ENCODE peak calls at places on chromosomes 16 and 17, in five cellular contexts. One of them, this sample, is unnamed.

GRCh38 chr16:4361033-4361943 is 10.2 kb upstream of the PAM16 start:
- DNase-seq in GM23248: no peak
- DNase-seq in IMR-90: no peak
- DNase-seq in neural progenitor cell: no peak
- DNase-seq in mesendoderm: no peak
- DNase-seq in this sample: no peak

GRCh38 chr16:77212736-77213541 is 13.7 kb downstream of the SYCE1L start:
- DNase-seq in GM23248: peak; percentile 58
- DNase-seq in IMR-90: no peak
- DNase-seq in neural progenitor cell: peak; percentile 74
- DNase-seq in mesendoderm: peak; percentile 73
- DNase-seq in this sample: peak; percentile 47

GRCh38 chr17:51200295-51200694 is 34.1 kb downstream of the NME2 start:
- DNase-seq in GM23248: no peak
- DNase-seq in IMR-90: no peak
- DNase-seq in neural progenitor cell: no peak
- DNase-seq in mesendoderm: no peak
- DNase-seq in this sample: no peak

GRCh38 chr17:81003711-81004335 is 12.2 kb downstream of the CHMP6 start:
- DNase-seq in GM23248: peak; percentile 60
- DNase-seq in IMR-90: no peak
- DNase-seq in neural progenitor cell: peak; percentile 71
- DNase-seq in mesendoderm: no peak
- DNase-seq in this sample: no peak

GRCh38 chr16:77745972-77746371 is 23.7 kb downstream of the NUDT7 start:
- DNase-seq in GM23248: peak; percentile 39
- DNase-seq in IMR-90: peak; percentile 62
- DNase-seq in neural progenitor cell: no peak
- DNase-seq in mesendoderm: no peak
- DNase-seq in this sample: no peak

GRCh38 chr16:67871256-67871655 is 1.6 kb upstream of the EDC4 start:
- DNase-seq in GM23248: no peak
- DNase-seq in IMR-90: no peak
- DNase-seq in neural progenitor cell: no peak
- DNase-seq in mesendoderm: no peak
- DNase-seq in this sample: no peak

GRCh38 chr16:78504391-78504945 is 405.0 kb downstream of the WWOX start:
- DNase-seq in GM23248: peak; percentile 39
- DNase-seq in IMR-90: no peak
- DNase-seq in neural progenitor cell: no peak
- DNase-seq in mesendoderm: no peak
- DNase-seq in this sample: no peak

GRCh38 chr17:68514809-68515208 is 2.6 kb downstream of the PRKAR1A start:
- DNase-seq in GM23248: peak; percentile 69
- DNase-seq in IMR-90: peak; percentile 63
- DNase-seq in neural progenitor cell: no peak
- DNase-seq in mesendoderm: peak; percentile 11
- DNase-seq in this sample: peak; percentile 77

GRCh38 chr16:28823291-28823718 is 506 bp downstream of the ATXN2L start:
- DNase-seq in GM23248: peak; percentile 65
- DNase-seq in IMR-90: no peak
- DNase-seq in neural progenitor cell: peak; percentile 74
- DNase-seq in mesendoderm: no peak
- DNase-seq in this sample: no peak

GRCh38 chr16:6558133-6558532 is 774.5 kb upstream of the RBFOX1 start:
- DNase-seq in GM23248: no peak
- DNase-seq in IMR-90: no peak
- DNase-seq in neural progenitor cell: peak; percentile 76
- DNase-seq in mesendoderm: peak; percentile 79
- DNase-seq in this sample: no peak

GRCh38 chr17:79707931-79708891 is 22.5 kb upstream of the ENPP7 start:
- DNase-seq in GM23248: peak; percentile 53
- DNase-seq in IMR-90: peak; percentile 38
- DNase-seq in neural progenitor cell: peak; percentile 76
- DNase-seq in mesendoderm: peak; percentile 46
- DNase-seq in this sample: peak; percentile 25

GRCh38 chr16:87895641-87896141 is 26.4 kb upstream of the SLC7A5 start:
- DNase-seq in GM23248: peak; percentile 91
- DNase-seq in IMR-90: peak; percentile 52
- DNase-seq in neural progenitor cell: no peak
- DNase-seq in mesendoderm: no peak
- DNase-seq in this sample: peak; percentile 30

GRCh38 chr16:2095315-2095853 is 40.3 kb downstream of the PKD1 start:
- DNase-seq in GM23248: peak; percentile 65
- DNase-seq in IMR-90: peak; percentile 47
- DNase-seq in neural progenitor cell: no peak
- DNase-seq in mesendoderm: no peak
- DNase-seq in this sample: peak; percentile 17

GRCh38 chr17:64348666-64349065 is 42.0 kb downstream of the PECAM1 start:
- DNase-seq in GM23248: no peak
- DNase-seq in IMR-90: no peak
- DNase-seq in neural progenitor cell: no peak
- DNase-seq in mesendoderm: no peak
- DNase-seq in this sample: no peak

GRCh38 chr17:56707312-56708219 is 114.1 kb downstream of the NOG start:
- DNase-seq in GM23248: no peak
- DNase-seq in IMR-90: peak; percentile 65
- DNase-seq in neural progenitor cell: peak; percentile 63
- DNase-seq in mesendoderm: peak; percentile 94
- DNase-seq in this sample: no peak

GRCh38 chr17:79398441-79398840 is 212.4 kb downstream of the RBFOX3 start:
- DNase-seq in GM23248: no peak
- DNase-seq in IMR-90: no peak
- DNase-seq in neural progenitor cell: no peak
- DNase-seq in mesendoderm: no peak
- DNase-seq in this sample: no peak

GRCh38 chr17:49896222-49896621 is 48.4 kb upstream of the TAC4 start:
- DNase-seq in GM23248: no peak
- DNase-seq in IMR-90: no peak
- DNase-seq in neural progenitor cell: no peak
- DNase-seq in mesendoderm: no peak
- DNase-seq in this sample: no peak

GRCh38 chr17:3894927-3895343 is 2.1 kb upstream of the CAMKK1 start:
- DNase-seq in GM23248: peak; percentile 32
- DNase-seq in IMR-90: peak; percentile 47
- DNase-seq in neural progenitor cell: no peak
- DNase-seq in mesendoderm: no peak
- DNase-seq in this sample: no peak

GRCh38 chr17:51435171-51435552 is 174.8 kb downstream of the UTP18 start:
- DNase-seq in GM23248: no peak
- DNase-seq in IMR-90: no peak
- DNase-seq in neural progenitor cell: no peak
- DNase-seq in mesendoderm: no peak
- DNase-seq in this sample: no peak

GRCh38 chr17:4110152-4110551 is 32.7 kb downstream of the ZZEF1 start:
- DNase-seq in GM23248: peak; percentile 66
- DNase-seq in IMR-90: peak; percentile 79
- DNase-seq in neural progenitor cell: no peak
- DNase-seq in mesendoderm: no peak
- DNase-seq in this sample: peak; percentile 38

GRCh38 chr16:11706180-11706742 is 36.4 kb downstream of the TXNDC11 start:
- DNase-seq in GM23248: peak; percentile 27
- DNase-seq in IMR-90: peak; percentile 33
- DNase-seq in neural progenitor cell: no peak
- DNase-seq in mesendoderm: no peak
- DNase-seq in this sample: no peak

GRCh38 chr17:47712330-47713023 is 18.5 kb downstream of the TBKBP1 start:
- DNase-seq in GM23248: no peak
- DNase-seq in IMR-90: no peak
- DNase-seq in neural progenitor cell: no peak
- DNase-seq in mesendoderm: no peak
- DNase-seq in this sample: no peak

GRCh38 chr17:71460943-71461342 is 659.9 kb upstream of the SOX9 start:
- DNase-seq in GM23248: peak; percentile 61
- DNase-seq in IMR-90: peak; percentile 43
- DNase-seq in neural progenitor cell: peak; percentile 43
- DNase-seq in mesendoderm: peak; percentile 30
- DNase-seq in this sample: no peak

DNA sequence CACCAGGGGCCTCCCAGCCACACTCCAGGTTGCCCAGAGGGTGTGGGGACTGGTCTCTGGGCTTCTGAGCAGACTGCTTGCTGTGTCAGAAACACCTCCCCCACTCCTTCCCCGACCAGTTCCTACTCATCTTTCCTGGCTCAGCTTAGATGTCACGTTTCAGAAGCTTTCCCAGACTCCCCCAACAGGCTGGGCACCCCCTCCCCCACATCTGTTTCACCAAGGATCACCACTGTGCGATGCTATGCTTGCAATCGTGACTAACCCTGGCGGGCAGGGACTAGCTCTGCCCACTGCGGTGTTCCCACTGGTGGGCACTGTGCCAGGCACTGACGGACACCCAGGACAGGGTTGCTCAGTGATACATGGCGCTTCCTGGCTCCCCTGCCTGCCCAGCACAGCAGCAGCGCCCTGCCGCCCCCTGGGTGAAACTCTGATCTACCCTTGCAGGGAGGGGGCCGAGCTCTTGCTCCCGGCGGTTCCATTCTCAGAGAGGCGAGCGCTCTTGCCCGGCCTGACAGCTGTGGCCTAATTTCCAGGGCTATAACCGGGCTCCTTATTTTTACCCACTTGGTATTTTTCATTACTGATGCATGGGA is 29.4 kb upstream of the MTSS2 start:
- DNase-seq in GM23248: peak; percentile 100
- DNase-seq in IMR-90: peak; percentile 98
- DNase-seq in neural progenitor cell: no peak
- DNase-seq in mesendoderm: peak; percentile 69
- DNase-seq in this sample: peak; percentile 99
- H3K4me3 ChIP-seq in GM23248: peak overlapping the region; percentile 27
- H3K4me3 ChIP-seq in IMR-90: no peak overlapping the region
- H3K4me3 ChIP-seq in neural progenitor cell: no peak overlapping the region
- H3K4me3 ChIP-seq in mesendoderm: no peak overlapping the region
- H3K4me3 ChIP-seq in this sample: no peak overlapping the region

GRCh38 chr17:21211825-21212479 is 2.0 kb downstream of the TMEM11 start:
- DNase-seq in GM23248: peak; percentile 28
- DNase-seq in IMR-90: no peak
- DNase-seq in neural progenitor cell: no peak
- DNase-seq in mesendoderm: no peak
- DNase-seq in this sample: no peak
- H3K9ac ChIP-seq in GM23248: peak overlapping the region; percentile 98
- H3K9ac ChIP-seq in IMR-90: no peak overlapping the region
- H3K9ac ChIP-seq in neural progenitor cell: no peak overlapping the region
- H3K9ac ChIP-seq in mesendoderm: no peak overlapping the region
- H3K9ac ChIP-seq in this sample: no peak overlapping the region

DNA sequence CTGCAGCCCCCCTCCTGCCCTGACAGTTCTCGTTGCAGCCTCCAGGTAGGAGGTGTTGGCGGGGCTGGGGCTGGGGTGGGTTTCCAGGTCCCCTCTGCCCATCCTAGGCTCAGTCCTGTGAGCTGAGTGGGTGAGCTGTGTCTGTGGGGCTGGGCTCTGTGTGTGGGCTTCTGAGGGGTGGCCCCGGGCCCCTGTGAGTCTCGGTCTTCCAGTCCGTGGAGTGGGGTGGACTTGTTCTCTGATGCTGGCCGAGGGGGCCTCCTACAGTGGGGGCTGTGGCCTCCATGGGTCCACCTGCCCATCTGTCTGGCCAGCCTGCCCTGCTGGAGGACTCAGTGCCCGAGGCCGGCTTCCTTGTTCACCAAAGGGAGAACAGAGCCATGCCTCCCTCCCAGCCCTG is 32.7 kb downstream of the SOX8 start:
- DNase-seq in GM23248: no peak
- DNase-seq in IMR-90: no peak
- DNase-seq in neural progenitor cell: no peak
- DNase-seq in mesendoderm: no peak
- DNase-seq in this sample: no peak
- H3K4me3 ChIP-seq in GM23248: no peak overlapping the region
- H3K4me3 ChIP-seq in IMR-90: no peak overlapping the region
- H3K4me3 ChIP-seq in neural progenitor cell: no peak overlapping the region
- H3K4me3 ChIP-seq in mesendoderm: no peak overlapping the region
- H3K4me3 ChIP-seq in this sample: no peak overlapping the region

GRCh38 chr17:70352834-70353233 is 183.5 kb downstream of the KCNJ2 start:
- DNase-seq in GM23248: no peak
- DNase-seq in IMR-90: no peak
- DNase-seq in neural progenitor cell: no peak
- DNase-seq in mesendoderm: no peak
- DNase-seq in this sample: no peak

GRCh38 chr17:70355185-70355584 is 185.9 kb downstream of the KCNJ2 start:
- DNase-seq in GM23248: peak; percentile 15
- DNase-seq in IMR-90: peak; percentile 21
- DNase-seq in neural progenitor cell: no peak
- DNase-seq in mesendoderm: no peak
- DNase-seq in this sample: no peak

GRCh38 chr17:70357196-70357595 is 187.9 kb downstream of the KCNJ2 start:
- DNase-seq in GM23248: no peak
- DNase-seq in IMR-90: no peak
- DNase-seq in neural progenitor cell: no peak
- DNase-seq in mesendoderm: no peak
- DNase-seq in this sample: no peak

DNA sequence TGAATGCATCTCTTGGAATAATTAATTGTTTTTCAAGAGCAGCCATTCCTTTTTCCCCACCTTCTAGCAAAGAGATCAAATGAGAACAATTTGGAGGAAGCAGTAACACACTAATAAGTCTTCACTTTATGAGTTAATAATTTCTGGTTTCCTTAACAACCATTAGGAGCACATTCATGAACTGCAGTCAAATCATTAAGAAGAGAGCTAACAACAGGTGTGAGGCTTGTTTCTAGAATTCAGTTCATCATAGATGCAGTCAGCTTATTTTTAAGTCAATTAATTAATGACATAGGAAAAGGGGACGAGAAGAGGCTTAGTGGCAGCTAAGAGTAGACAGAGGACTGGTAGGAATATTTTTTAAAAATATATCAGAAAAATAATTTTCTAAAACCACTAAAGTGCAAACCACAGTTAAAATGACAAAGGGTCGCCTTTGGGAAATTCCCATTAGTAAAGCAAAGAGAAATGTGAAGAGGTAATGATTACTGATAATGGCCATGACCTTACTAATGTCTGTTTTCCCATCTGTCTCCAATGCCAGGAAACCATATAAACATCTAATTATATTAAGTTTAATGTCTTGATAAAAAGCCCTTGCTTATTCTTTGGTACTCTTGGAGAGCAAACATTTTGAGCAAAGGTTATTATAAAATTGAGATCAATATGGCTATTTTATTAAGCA is 184.2 kb downstream of the KCNJ2 start:
- DNase-seq in GM23248: no peak
- DNase-seq in IMR-90: no peak
- DNase-seq in neural progenitor cell: no peak
- DNase-seq in mesendoderm: no peak
- DNase-seq in this sample: no peak
- H3K9ac ChIP-seq in GM23248: no peak overlapping the region
- H3K9ac ChIP-seq in IMR-90: no peak overlapping the region
- H3K9ac ChIP-seq in neural progenitor cell: no peak overlapping the region
- H3K9ac ChIP-seq in mesendoderm: no peak overlapping the region
- H3K9ac ChIP-seq in this sample: no peak overlapping the region

GRCh38 chr17:61414936-61415251 is 15.3 kb downstream of the TBX2 start:
- DNase-seq in GM23248: no peak
- DNase-seq in IMR-90: no peak
- DNase-seq in neural progenitor cell: no peak
- DNase-seq in mesendoderm: no peak
- DNase-seq in this sample: no peak

GRCh38 chr17:61416540-61417363 is 17.1 kb downstream of the TBX2 start:
- DNase-seq in GM23248: peak; percentile 90
- DNase-seq in IMR-90: peak; percentile 87
- DNase-seq in neural progenitor cell: peak; percentile 96
- DNase-seq in mesendoderm: peak; percentile 95
- DNase-seq in this sample: peak; percentile 50

GRCh38 chr17:61414141-61414935 is 14.7 kb downstream of the TBX2 start:
- DNase-seq in GM23248: no peak
- DNase-seq in IMR-90: no peak
- DNase-seq in neural progenitor cell: no peak
- DNase-seq in mesendoderm: no peak
- DNase-seq in this sample: no peak

GRCh38 chr17:61415374-61416210 is 15.9 kb downstream of the TBX2 start:
- DNase-seq in GM23248: peak; percentile 43
- DNase-seq in IMR-90: peak; percentile 37
- DNase-seq in neural progenitor cell: no peak
- DNase-seq in mesendoderm: no peak
- DNase-seq in this sample: no peak

GRCh38 chr17:61416211-61416539 is 16.5 kb downstream of the TBX2 start:
- DNase-seq in GM23248: no peak
- DNase-seq in IMR-90: no peak
- DNase-seq in neural progenitor cell: no peak
- DNase-seq in mesendoderm: no peak
- DNase-seq in this sample: no peak
- H3K4me3 ChIP-seq in GM23248: no peak overlapping the region
- H3K4me3 ChIP-seq in IMR-90: no peak overlapping the region
- H3K4me3 ChIP-seq in neural progenitor cell: peak overlapping the region; percentile 32
- H3K4me3 ChIP-seq in mesendoderm: no peak overlapping the region
- H3K4me3 ChIP-seq in this sample: no peak overlapping the region